ENCODE peak calls at places on chromosomes 1 and 21, in five cellular contexts. K is GM20000; O is CD8-positive, alpha-beta T cell; Q is heart left ventricle; U is nephron progenitor cell. W is an unnamed sample.

GRCh38 chr1:245609354-245609753 is 454.6 kb downstream of the KIF26B start:
- DNase-seq in K (no peak), O (no peak), Q (no peak), U (no peak), W (peak)

GRCh38 chr1:94068831-94069648 is 51.9 kb downstream of the ABCA4 start:
- DNase-seq in K (no peak), O (no peak), Q (peak), U (peak), W (no peak)

GRCh38 chr1:231847612-231848390 is 221.2 kb downstream of the DISC1 start:
- DNase-seq in K (no peak), O (no peak), Q (peak), U (no peak), W (no peak)

GRCh38 chr1:119811985-119812557 is 811 bp upstream of the REG4 start:
- DNase-seq in K (no peak), O (no peak), Q (no peak), U (no peak), W (no peak)

GRCh38 chr1:42784946-42785693 is at the start of gene TMEM269:
- DNase-seq in K (peak), O (peak), Q (no peak), U (no peak), W (peak)

GRCh38 chr1:57272150-57272549 is 151.7 kb downstream of the DAB1 start:
- DNase-seq in K (no peak), O (no peak), Q (no peak), U (no peak), W (no peak)

GRCh38 chr1:209455666-209456065 is 127.8 kb upstream of the CAMK1G start:
- DNase-seq in K (no peak), O (no peak), Q (no peak), U (no peak), W (no peak)

GRCh38 chr1:10007161-10007560 is 10.1 kb downstream of the RBP7 start:
- DNase-seq in K (no peak), O (no peak), Q (no peak), U (no peak), W (no peak)

GRCh38 chr1:45566722-45567121 is 16.1 kb downstream of the AKR1A1 start:
- DNase-seq in K (no peak), O (no peak), Q (peak), U (no peak), W (no peak)

GRCh38 chr1:180488661-180489060 is 13.7 kb downstream of the ACBD6 start:
- DNase-seq in K (no peak), O (no peak), Q (no peak), U (no peak), W (no peak)

GRCh38 chr1:60448866-60449265 is 375.3 kb upstream of the C1orf87 start:
- DNase-seq in K (no peak), O (no peak), Q (no peak), U (no peak), W (no peak)

GRCh38 chr1:24745711-24746582 is 700 bp downstream of the CLIC4 start:
- DNase-seq in K (peak), O (no peak), Q (peak), U (no peak), W (no peak)

GRCh38 chr1:33986389-33987095 is 122.7 kb downstream of the HMGB4 start:
- DNase-seq in K (no peak), O (no peak), Q (peak), U (no peak), W (no peak)

GRCh38 chr1:9145021-9145668 is 16.2 kb upstream of the GPR157 start:
- DNase-seq in K (peak), O (no peak), Q (no peak), U (no peak), W (peak)

GRCh38 chr1:33388989-33389771 is 41.7 kb downstream of the PHC2 start:
- DNase-seq in K (peak), O (no peak), Q (peak), U (no peak), W (no peak)

GRCh38 chr1:221040716-221041275 is 161.6 kb downstream of the HLX start:
- DNase-seq in K (no peak), O (no peak), Q (no peak), U (no peak), W (no peak)

GRCh38 chr1:165444897-165445370 is at the start of gene RXRG:
- DNase-seq in K (no peak), O (peak), Q (peak), U (peak), W (no peak)

GRCh38 chr1:21909787-21910503 is 27.2 kb downstream of the HSPG2 start:
- DNase-seq in K (peak), O (peak), Q (peak), U (no peak), W (peak)

GRCh38 chr1:182143825-182144661 is 82.5 kb upstream of the ZNF648 start:
- DNase-seq in K (no peak), O (no peak), Q (peak), U (peak), W (peak)

GRCh38 chr21:33973268-33973667 is 57.7 kb upstream of the ATP5PO start:
- DNase-seq in K (no peak), O (no peak), Q (no peak), U (no peak), W (no peak)

GRCh38 chr1:114530224-114530623 is 19.2 kb upstream of the TRIM33 start:
- DNase-seq in K (no peak), O (no peak), Q (no peak), U (no peak), W (no peak)

GRCh38 chr1:20483098-20483832 is 2.7 kb downstream of the CAMK2N1 start:
- DNase-seq in K (no peak), O (no peak), Q (no peak), U (no peak), W (no peak)

GRCh38 chr1:20481643-20482498 is 4.1 kb downstream of the CAMK2N1 start:
- DNase-seq in K (no peak), O (no peak), Q (no peak), U (no peak), W (no peak)

GRCh38 chr1:20484526-20485462 is 1.2 kb downstream of the CAMK2N1 start:
- DNase-seq in K (no peak), O (no peak), Q (no peak), U (peak), W (no peak)

GRCh38 chr1:20485527-20486456 is at the start of gene CAMK2N1:
- DNase-seq in K (peak), O (peak), Q (peak), U (peak), W (peak)

DNA sequence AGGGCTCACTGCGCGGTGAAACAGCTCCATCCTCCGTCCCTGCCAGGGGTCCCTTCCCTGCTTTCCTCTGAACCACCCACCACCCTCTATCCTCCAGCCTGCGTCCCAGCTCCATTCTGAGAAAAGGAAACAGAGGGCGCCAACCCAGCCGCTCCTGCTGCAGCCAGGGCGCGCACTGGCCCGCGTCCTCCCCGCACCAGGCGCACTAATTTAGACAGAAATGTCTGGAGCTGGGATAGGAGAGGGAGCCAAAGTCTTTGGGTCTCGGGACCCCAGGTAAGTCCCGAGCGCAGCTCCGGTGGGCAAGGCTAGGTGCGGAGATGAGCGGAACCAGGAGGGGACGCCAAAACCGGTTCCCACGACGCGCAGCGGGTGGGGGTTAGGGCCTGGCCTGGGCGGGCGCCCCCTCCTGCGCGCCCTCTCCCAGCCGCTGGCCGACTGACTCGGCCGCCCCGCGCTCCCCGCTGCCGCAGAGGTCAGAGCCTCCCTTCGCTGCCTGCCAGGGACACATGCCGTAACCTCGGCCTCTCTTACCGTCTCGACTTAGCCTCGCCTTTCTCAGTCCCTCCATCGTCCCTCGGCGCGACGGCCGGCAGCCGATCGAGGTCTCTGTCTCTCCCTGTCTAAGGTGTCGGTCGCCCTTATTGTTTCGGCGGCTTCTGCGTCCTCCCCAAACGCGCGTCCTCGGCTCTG is 2.0 kb downstream of the CAMK2N1 start:
- DNase-seq in K (peak), O (no peak), Q (no peak), U (peak), W (no peak)
- TF ChIP-seq CTCF in K (no peak), O (no peak), Q (no peak), U (no peak), W (no peak)

DNA sequence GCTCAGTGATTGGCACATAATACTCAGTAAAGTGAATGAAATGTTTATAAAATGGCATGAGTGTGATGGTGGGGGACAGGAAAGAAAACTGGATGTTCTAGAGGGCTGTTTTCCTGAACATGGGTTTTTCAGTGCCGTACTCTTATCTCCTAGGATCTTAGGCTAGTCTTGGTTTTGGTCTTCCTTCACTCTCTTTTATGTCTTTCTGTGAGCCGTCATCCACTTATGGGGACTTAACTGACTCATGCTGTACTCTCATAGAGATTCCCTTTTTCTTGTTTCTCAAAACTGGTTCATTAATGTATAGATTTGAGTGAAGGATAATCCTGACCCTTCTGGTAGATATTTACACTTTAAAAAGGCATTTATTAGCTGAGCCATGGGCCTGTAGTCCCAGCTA is 16.6 kb downstream of the AGO3 start:
- DNase-seq in K (no peak), O (no peak), Q (no peak), U (no peak), W (no peak)
- TF ChIP-seq CTCF in K (no peak), O (no peak), Q (no peak), U (no peak), W (no peak)

DNA sequence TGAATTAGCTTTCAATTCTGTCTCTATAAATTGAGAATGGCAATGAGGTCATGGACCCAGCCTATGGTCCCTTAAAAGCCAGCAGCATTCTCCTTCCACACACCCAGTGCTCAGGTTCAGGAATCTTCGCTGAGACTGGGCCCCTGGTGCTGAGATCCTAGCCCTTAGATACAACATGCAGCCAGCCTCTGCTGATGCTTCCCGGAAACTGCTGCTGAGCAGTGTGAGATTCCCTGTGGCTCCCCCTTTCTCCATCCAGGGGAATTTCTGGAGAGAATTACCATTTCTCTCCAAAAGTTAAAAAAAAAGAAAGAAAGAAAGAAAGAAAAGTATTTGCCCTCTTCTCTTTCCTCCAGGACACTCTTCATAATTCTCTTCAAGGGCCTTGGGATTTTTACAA is 31.7 kb upstream of the RALGPS2 start:
- DNase-seq in K (no peak), O (no peak), Q (no peak), U (peak), W (no peak)
- TF ChIP-seq CTCF in K (no peak), O (no peak), Q (no peak), U (peak), W (no peak)

DNA sequence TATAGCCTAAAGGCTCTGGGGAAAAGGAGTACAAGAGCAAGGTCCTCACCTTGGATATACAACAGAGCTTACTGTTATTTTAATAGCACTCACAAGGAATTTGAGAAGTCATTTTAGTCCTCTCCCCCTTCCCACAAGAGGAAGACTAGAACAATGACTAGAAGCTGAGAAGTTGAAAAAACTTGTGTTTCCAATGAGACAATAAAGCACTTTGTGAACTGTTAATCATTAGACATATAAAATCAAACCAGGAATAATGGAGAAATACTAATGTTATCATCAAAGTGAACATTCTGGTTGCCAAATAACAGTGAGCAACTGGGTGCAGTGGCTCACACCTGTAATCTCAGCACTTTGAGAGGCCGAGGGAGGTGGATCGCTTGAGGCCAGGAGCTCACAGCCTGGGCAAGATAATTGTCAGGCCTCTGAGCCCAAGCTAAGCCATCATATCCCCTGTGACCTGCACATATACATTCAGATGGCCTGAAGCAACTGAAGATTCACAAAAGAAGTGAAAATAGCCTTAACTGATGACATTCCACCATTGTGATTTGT is 54.0 kb upstream of the RASAL2 start:
- DNase-seq in K (no peak), O (no peak), Q (no peak), U (no peak), W (no peak)
- TF ChIP-seq CTCF in K (no peak), O (no peak), Q (no peak), U (no peak), W (no peak)

GRCh38 chr1:38558476-38559179 is 300.9 kb downstream of the RRAGC start:
- DNase-seq in K (no peak), O (peak), Q (no peak), U (peak), W (peak)
- TF ChIP-seq CTCF in K (no peak), O (no peak), Q (no peak), U (no peak), W (no peak)

DNA sequence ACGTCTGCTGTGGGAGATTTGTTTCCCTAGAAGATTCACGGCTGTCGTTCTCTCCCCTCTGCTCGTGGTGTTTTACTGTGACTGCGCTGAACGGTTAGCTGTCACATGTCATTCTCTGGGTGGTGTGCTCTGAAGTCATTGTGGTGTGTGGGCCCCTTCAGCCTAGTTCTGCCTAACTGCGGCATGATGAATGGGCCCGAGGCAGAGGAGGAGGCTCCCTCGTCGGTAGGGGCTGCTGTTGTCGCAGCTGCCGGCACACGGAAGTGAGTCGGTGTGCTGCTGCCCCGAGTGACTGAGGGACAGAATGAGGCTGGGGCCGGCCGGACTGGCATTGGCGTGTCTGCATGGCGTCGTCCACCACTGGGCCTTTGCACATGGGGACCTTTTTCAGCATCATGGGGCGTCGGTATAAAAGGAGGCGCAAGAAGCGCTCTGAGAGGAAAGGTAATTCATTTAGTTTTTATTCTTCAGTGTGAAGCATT is 77.9 kb downstream of the ADARB1 start:
- DNase-seq in K (peak), O (peak), Q (no peak), U (peak), W (peak)
- TF ChIP-seq CTCF in K (peak), O (peak), Q (no peak), U (peak), W (peak)

GRCh38 chr21:29240136-29240535 is 58.6 kb upstream of the BACH1 start:
- DNase-seq in K (no peak), O (no peak), Q (no peak), U (no peak), W (no peak)

GRCh38 chr21:29235714-29236197 is 63.0 kb upstream of the BACH1 start:
- DNase-seq in K (peak), O (no peak), Q (no peak), U (no peak), W (peak)

GRCh38 chr21:29238052-29238966 is 60.4 kb upstream of the BACH1 start:
- DNase-seq in K (no peak), O (no peak), Q (no peak), U (no peak), W (no peak)

GRCh38 chr21:29238967-29239289 is 59.8 kb upstream of the BACH1 start:
- DNase-seq in K (no peak), O (no peak), Q (no peak), U (no peak), W (no peak)

GRCh38 chr21:29237110-29238051 is 61.3 kb upstream of the BACH1 start:
- DNase-seq in K (peak), O (no peak), Q (no peak), U (no peak), W (no peak)
- TF ChIP-seq CTCF in K (no peak), O (no peak), Q (no peak), U (no peak), W (no peak)

DNA sequence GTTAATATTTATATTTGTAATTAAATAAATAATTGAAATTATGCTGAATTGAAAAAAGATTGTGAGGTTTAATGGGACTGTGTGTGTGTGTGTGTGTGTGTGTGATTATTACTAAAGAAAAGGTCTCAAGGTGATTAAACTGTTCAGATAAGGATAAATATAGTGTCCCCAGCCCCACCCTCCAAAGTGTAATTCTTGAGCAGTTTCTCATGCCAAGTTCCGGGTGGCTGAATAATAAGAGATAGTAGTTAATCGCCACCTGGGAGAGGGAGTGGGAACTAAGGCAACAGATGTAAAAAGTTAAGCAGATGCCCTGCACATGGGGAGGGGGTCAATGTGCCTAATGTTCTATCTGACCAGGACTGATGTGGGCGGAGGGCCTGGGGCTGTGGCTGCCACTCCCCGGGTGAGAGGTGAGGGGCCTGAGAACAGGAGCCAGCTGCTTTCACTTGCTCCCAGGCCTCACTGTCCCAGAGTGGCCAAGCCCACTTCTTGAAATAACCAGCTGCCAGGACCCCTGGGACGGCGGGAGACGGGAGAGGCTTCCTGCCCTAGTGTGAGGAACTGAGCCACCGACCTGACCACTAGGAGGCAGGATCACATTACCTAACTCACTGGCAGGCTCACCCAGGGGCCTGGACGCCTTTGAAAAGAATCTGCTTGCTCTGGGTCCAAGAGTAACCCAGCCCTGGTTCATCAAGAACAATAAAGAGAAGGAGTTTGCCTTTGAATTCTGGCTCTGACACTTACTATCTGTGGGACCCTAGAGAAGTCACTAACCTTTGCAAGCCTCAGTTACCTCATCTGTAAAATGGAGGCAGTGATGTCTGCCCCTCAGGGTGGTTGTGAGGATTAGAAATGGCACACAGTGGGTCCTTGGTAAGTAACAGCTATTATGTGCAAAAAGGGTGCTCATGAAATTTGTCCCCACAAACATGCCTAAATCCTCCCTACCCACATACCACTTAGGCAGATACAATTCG is 179.2 kb downstream of the ATG4C start:
- DNase-seq in K (peak), O (no peak), Q (peak), U (peak), W (peak)
- TF ChIP-seq CTCF in K (peak), O (no peak), Q (peak), U (peak), W (peak)

GRCh38 chr1:91979383-91979782 is 30.2 kb downstream of the BRDT start:
- DNase-seq in K (no peak), O (no peak), Q (no peak), U (no peak), W (no peak)
- TF ChIP-seq CTCF in K (no peak), O (no peak), Q (no peak), U (no peak), W (no peak)

W was measured in GM13976.